ENCODE peak calls at places on chromosomes 7 and 10, in four cellular contexts. M is hepatocyte, V is neural progenitor cell, O is GM23248. W is an unnamed sample.
A peak's percentile ranks its signal among the peaks of the same experiment; 100 is the strongest.

GRCh38 chr7:16562456-16563220 is 36.0 kb downstream of the LRRC72 start:
- DNase-seq in M (no peak), V (no peak), O (no peak), W (no peak)

GRCh38 chr10:132144086-132144485 is 42.7 kb upstream of the DPYSL4 start:
- DNase-seq in M (no peak), V (no peak), O (no peak), W (no peak)

GRCh38 chr10:47112612-47113011 is 187.4 kb upstream of the GDF10 start:
- DNase-seq in M (no peak), V (no peak), O (no peak), W (no peak)

GRCh38 chr7:96723622-96724021 is 14.0 kb upstream of the SEM1 start:
- DNase-seq in M (no peak), V (no peak), O (peak; percentile 8), W (no peak)

GRCh38 chr10:48476279-48476982 is 128.4 kb downstream of the ARHGAP22 start:
- DNase-seq in M (no peak), V (no peak), O (no peak), W (no peak)

GRCh38 chr7:158258411-158259130 is 329.1 kb downstream of the PTPRN2 start:
- DNase-seq in M (no peak), V (no peak), O (no peak), W (no peak)

GRCh38 chr7:121109145-121109544 is 120.6 kb downstream of the CPED1 start:
- DNase-seq in M (no peak), V (peak; percentile 25), O (no peak), W (no peak)

GRCh38 chr10:132637477-132638129 is 100.0 kb downstream of the INPP5A start:
- DNase-seq in M (peak; percentile 66), V (peak; percentile 51), O (peak; percentile 76), W (peak; percentile 69)

GRCh38 chr7:116979430-116979829 is 26.1 kb downstream of the ST7 start:
- DNase-seq in M (no peak), V (no peak), O (no peak), W (no peak)

GRCh38 chr7:30245913-30246312 is 38.5 kb upstream of the ZNRF2 start:
- DNase-seq in M (no peak), V (no peak), O (no peak), W (no peak)

GRCh38 chr10:102814873-102815661 is 22.1 kb downstream of the CYP17A1 start:
- DNase-seq in M (peak; percentile 54), V (no peak), O (peak; percentile 68), W (no peak)

GRCh38 chr7:29563590-29564454 is at the start of gene PRR15:
- DNase-seq in M (peak; percentile 89), V (peak; percentile 81), O (peak; percentile 58), W (no peak)

GRCh38 chr10:34049887-34050286 is 715.4 kb upstream of the NRP1 start:
- DNase-seq in M (peak; percentile 42), V (no peak), O (peak; percentile 61), W (no peak)

GRCh38 chr7:132500727-132501410 is 75.4 kb downstream of the PLXNA4 start:
- DNase-seq in M (peak; percentile 41), V (peak; percentile 48), O (peak; percentile 66), W (no peak)

GRCh38 chr7:64665980-64666674 is at the start of gene ZNF107:
- DNase-seq in M (peak; percentile 76), V (peak; percentile 82), O (peak; percentile 95), W (peak; percentile 95)

GRCh38 chr10:103556383-103557007 is 63.0 kb downstream of the NEURL1 start:
- DNase-seq in M (no peak), V (no peak), O (no peak), W (no peak)

GRCh38 chr10:4141471-4141870 is 356.5 kb upstream of the KLF6 start:
- DNase-seq in M (no peak), V (peak; percentile 35), O (peak; percentile 26), W (no peak)

GRCh38 chr7:2999078-2999500 is 44.6 kb downstream of the CARD11 start:
- DNase-seq in M (no peak), V (no peak), O (no peak), W (no peak)

GRCh38 chr10:130065251-130065650 is 45.4 kb downstream of the C10orf143 start:
- DNase-seq in M (no peak), V (no peak), O (no peak), W (no peak)

GRCh38 chr7:141483044-141483443 is 68.2 kb upstream of the AGK start:
- DNase-seq in M (no peak), V (no peak), O (no peak), W (no peak)

GRCh38 chr10:44164256-44164956 is 220.5 kb downstream of the CXCL12 start:
- DNase-seq in M (no peak), V (no peak), O (no peak), W (no peak)

GRCh38 chr7:107854989-107855388 is 36.0 kb upstream of the DLD start:
- DNase-seq in M (no peak), V (no peak), O (peak; percentile 62), W (no peak)

GRCh38 chr10:3173173-3173878 is 744 bp upstream of the PITRM1 start:
- DNase-seq in M (no peak), V (no peak), O (no peak), W (peak; percentile 86)

GRCh38 chr10:70692043-70692603 is 19.8 kb downstream of the ADAMTS14 start:
- DNase-seq in M (no peak), V (peak; percentile 28), O (peak; percentile 36), W (no peak)

GRCh38 chr10:43863859-43864591 is 215.3 kb upstream of the ZNF32 start:
- DNase-seq in M (peak; percentile 74), V (no peak), O (peak; percentile 92), W (no peak)

GRCh38 chr7:46011059-46011458 is 90.0 kb upstream of the IGFBP3 start:
- DNase-seq in M (no peak), V (no peak), O (no peak), W (no peak)

GRCh38 chr10:34102917-34103506 is 712.1 kb downstream of the PARD3 start:
- DNase-seq in M (no peak), V (no peak), O (peak; percentile 90), W (no peak)

GRCh38 chr10:43265799-43266721 is 805 bp downstream of the RASGEF1A start:
- DNase-seq in M (peak; percentile 65), V (peak; percentile 59), O (peak; percentile 11), W (no peak)

GRCh38 chr10:62422068-62422590 is 48.0 kb downstream of the ZNF365 start:
- DNase-seq in M (no peak), V (no peak), O (peak; percentile 93), W (no peak)

GRCh38 chr7:103075337-103075918 is 488 bp downstream of the ARMC10 start:
- DNase-seq in M (peak; percentile 80), V (peak; percentile 78), O (peak; percentile 85), W (peak; percentile 74)

GRCh38 chr10:76303682-76304316 is 872.4 kb downstream of the LRMDA start:
- DNase-seq in M (peak; percentile 89), V (peak; percentile 91), O (peak; percentile 89), W (peak; percentile 22)

GRCh38 chr7:67616517-67616916 is 619.9 kb downstream of the TYW1 start:
- DNase-seq in M (no peak), V (no peak), O (no peak), W (no peak)
- TF ChIP-seq EZH2phosphoT487 in M (no peak), V (no peak), O (no peak), W (no peak)

DNA sequence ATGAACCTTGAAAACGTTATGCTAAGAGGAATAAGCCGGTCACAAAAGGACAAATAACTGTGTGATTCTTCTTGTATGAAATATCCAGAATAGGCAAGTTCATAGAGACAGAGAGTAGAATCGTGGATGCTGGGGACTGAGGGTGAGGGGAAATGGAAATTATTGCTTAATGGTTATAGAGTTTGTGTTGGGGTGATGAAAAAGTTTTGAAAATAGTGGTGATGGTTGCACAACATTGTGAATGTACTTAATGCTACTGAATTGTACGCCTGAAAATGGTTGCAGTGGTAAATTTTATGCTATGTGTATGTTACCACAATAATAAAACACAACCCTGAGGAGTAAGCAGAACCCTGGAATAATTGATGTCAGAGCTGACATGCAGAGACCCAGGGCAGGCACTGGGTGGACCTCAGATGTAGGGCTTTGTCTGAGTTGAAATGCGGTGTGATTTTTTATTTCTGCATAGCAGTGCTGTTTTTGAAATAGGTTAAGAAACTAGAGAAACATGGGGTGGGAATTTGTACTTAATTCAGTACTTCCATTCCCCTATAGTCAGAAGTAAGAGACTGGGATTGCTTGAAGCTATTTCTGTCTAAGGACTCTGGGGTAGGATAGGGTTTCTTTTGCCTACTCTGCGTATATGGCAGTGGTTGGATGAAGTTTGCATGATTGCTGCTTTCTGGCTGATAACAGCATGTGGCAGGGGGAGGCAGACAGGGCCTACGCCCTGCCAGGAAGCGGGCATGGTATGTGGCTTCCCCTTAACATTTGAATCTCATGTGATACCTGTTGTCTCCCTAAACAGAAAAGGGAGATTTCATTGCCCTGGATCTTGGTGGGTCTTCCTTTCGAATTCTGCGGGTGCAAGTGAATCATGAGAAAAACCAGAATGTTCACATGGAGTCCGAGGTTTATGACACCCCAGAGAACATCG is 57.4 kb downstream of the TACR2 start:
- DNase-seq in M (no peak), V (no peak), O (no peak), W (no peak)
- H3K4me1 ChIP-seq in M (peaks cover 24% of the 10 kb centered on the region), V (no peaks in the 10 kb centered on the region), O (peaks cover 49% of the 10 kb centered on the region), W (no peaks in the 10 kb centered on the region)

GRCh38 chr7:22220947-22221346 is 136.0 kb downstream of the RAPGEF5 start:
- DNase-seq in M (no peak), V (no peak), O (no peak), W (no peak)

GRCh38 chr7:22216832-22217475 is 140.0 kb downstream of the RAPGEF5 start:
- DNase-seq in M (no peak), V (no peak), O (no peak), W (no peak)

GRCh38 chr7:22216309-22216708 is 140.6 kb downstream of the RAPGEF5 start:
- DNase-seq in M (no peak), V (no peak), O (no peak), W (no peak)

GRCh38 chr7:22219036-22219435 is 137.9 kb downstream of the RAPGEF5 start:
- DNase-seq in M (no peak), V (no peak), O (no peak), W (no peak)

DNA sequence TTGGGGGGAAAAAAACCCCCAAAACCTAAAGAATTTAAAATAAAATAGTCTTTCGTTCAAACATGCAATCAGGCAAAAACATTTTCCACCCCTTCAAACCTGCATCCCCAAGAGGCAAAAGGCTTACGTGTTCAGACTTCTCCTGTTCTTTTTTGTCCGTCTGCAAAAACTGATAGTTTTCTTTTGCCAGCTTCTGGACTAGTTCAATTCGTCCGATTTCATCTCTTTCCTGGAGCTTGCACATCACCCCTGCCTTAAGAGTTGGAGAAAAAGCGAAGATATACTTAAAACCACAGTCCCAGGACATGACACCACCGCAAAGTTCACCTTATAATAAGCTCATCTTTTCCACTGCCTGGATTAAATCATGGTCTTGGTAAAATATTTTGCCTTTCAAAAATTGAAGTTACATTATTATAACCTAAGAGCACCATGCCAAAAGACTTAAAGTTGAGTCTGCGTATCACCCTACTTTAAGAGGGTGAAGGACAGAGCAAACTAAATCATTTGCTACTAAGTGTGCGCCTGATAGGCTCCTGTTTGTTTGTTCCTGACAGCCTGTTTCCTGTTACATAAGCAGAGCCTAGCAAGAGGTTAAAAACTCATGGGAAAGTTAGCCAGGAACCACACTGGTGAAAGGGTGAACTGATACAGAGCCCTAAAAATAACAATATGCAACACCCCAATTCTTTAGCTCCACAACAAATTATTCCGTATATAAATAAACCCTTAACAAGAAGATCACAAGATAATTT is 137.0 kb downstream of the RAPGEF5 start:
- DNase-seq in M (no peak), V (no peak), O (no peak), W (no peak)
- H4K20me1 ChIP-seq in M (no peaks in the 10 kb centered on the region), V (no peaks in the 10 kb centered on the region), O (no peaks in the 10 kb centered on the region), W (no peaks in the 10 kb centered on the region)

GRCh38 chr7:69906309-69906995 is 308.2 kb downstream of the AUTS2 start:
- DNase-seq in M (no peak), V (no peak), O (peak; percentile 3), W (peak; percentile 62)
- TF ChIP-seq EZH2phosphoT487 in M (no peak), V (no peak), O (no peak), W (no peak)

GRCh38 chr10:95513941-95514392 is 47.2 kb downstream of the SORBS1 start:
- DNase-seq in M (no peak), V (no peak), O (peak; percentile 88), W (no peak)
- H3K4me1 ChIP-seq in M (peaks cover 30% of the 10 kb centered on the region), V (peaks cover 9% of the 10 kb centered on the region), O (peaks cover 27% of the 10 kb centered on the region), W (no peaks in the 10 kb centered on the region)